ENCODE peak calls at places on chromosomes 13 and 19, in five cellular contexts. J, G, X, I and B are unnamed samples.

GRCh38 chr13:51619614-51620013 is 35.4 kb downstream of the WDFY2 start:
- DNase-seq in J (no peak), G (no peak), X (no peak), I (no peak), B (no peak)

GRCh38 chr13:30314562-30314961 is 7.2 kb upstream of the KATNAL1 start:
- DNase-seq in J (no peak), G (no peak), X (no peak), I (no peak), B (no peak)

GRCh38 chr13:32537580-32538233 is 888 bp downstream of the N4BP2L2 start:
- DNase-seq in J (peak; percentile 51), G (peak; percentile 26), X (no peak), I (no peak), B (no peak)

GRCh38 chr13:77510156-77510555 is 25.4 kb upstream of the SCEL start:
- DNase-seq in J (no peak), G (no peak), X (no peak), I (no peak), B (no peak)

GRCh38 chr13:94825507-94825906 is 113.2 kb upstream of the SOX21 start:
- DNase-seq in J (no peak), G (peak; percentile 33), X (no peak), I (no peak), B (no peak)

GRCh38 chr13:32150794-32151193 is 119.2 kb downstream of the FRY start:
- DNase-seq in J (no peak), G (no peak), X (no peak), I (no peak), B (peak; percentile 90)

GRCh38 chr19:3670796-3671679 is 29.2 kb downstream of the PIP5K1C start:
- DNase-seq in J (peak; percentile 88), G (peak; percentile 30), X (no peak), I (no peak), B (no peak)

GRCh38 chr13:30159446-30159839 is 147.9 kb downstream of the KATNAL1 start:
- DNase-seq in J (no peak), G (no peak), X (no peak), I (no peak), B (no peak)

GRCh38 chr13:63351081-63351480 is 1935.4 kb upstream of the PCDH20 start:
- DNase-seq in J (no peak), G (no peak), X (no peak), I (no peak), B (no peak)

GRCh38 chr13:113298001-113298945 is 1.2 kb downstream of the LAMP1 start:
- DNase-seq in J (peak; percentile 70), G (no peak), X (no peak), I (no peak), B (no peak)

GRCh38 chr19:35714601-35715354 is 3.0 kb upstream of the KMT2B start:
- DNase-seq in J (no peak), G (no peak), X (no peak), I (no peak), B (no peak)

GRCh38 chr13:33017410-33017929 is 1.2 kb downstream of the KL start:
- DNase-seq in J (peak; percentile 2), G (peak; percentile 59), X (peak; percentile 65), I (peak; percentile 5), B (no peak)

GRCh38 chr13:25172303-25172630 is 179 bp upstream of the AMER2 start:
- DNase-seq in J (no peak), G (no peak), X (no peak), I (no peak), B (no peak)

GRCh38 chr19:50898018-50898417 is 13.2 kb downstream of the KLK4 start:
- DNase-seq in J (no peak), G (no peak), X (no peak), I (no peak), B (no peak)

GRCh38 chr13:48944221-48944620 is 31.5 kb upstream of the FNDC3A start:
- DNase-seq in J (no peak), G (no peak), X (no peak), I (no peak), B (no peak)

GRCh38 chr13:105346141-105346766 is 1189.2 kb downstream of the EFNB2 start:
- DNase-seq in J (no peak), G (no peak), X (no peak), I (no peak), B (no peak)

GRCh38 chr13:99658266-99658991 is 157.2 kb downstream of the TM9SF2 start:
- DNase-seq in J (peak; percentile 5), G (peak; percentile 65), X (no peak), I (no peak), B (no peak)

GRCh38 chr13:44335463-44335862 is 38.2 kb upstream of the SERP2 start:
- DNase-seq in J (peak; percentile 46), G (no peak), X (no peak), I (no peak), B (peak; percentile 52)

GRCh38 chr13:73835138-73835721 is 299.0 kb downstream of the KLF12 start:
- DNase-seq in J (peak; percentile 31), G (no peak), X (peak; percentile 30), I (no peak), B (no peak)

GRCh38 chr13:91133941-91134772 is 213.3 kb upstream of the MIR17HG start:
- DNase-seq in J (peak; percentile 88), G (peak; percentile 42), X (no peak), I (peak; percentile 27), B (no peak)

GRCh38 chr13:28718538-28719226 is at the start of gene SLC46A3:
- DNase-seq in J (peak; percentile 83), G (peak; percentile 92), X (peak; percentile 88), I (peak; percentile 52), B (peak; percentile 98)

GRCh38 chr13:20161275-20161950 is 561 bp upstream of the GJA3 start:
- DNase-seq in J (no peak), G (no peak), X (no peak), I (no peak), B (peak; percentile 52)

GRCh38 chr19:46607441-46607841 is 6.3 kb downstream of the CALM3 start:
- DNase-seq in J (no peak), G (no peak), X (no peak), I (no peak), B (no peak)

GRCh38 chr13:113118328-113119021 is 4.1 kb upstream of the F10 start:
- DNase-seq in J (no peak), G (peak; percentile 19), X (no peak), I (no peak), B (peak; percentile 71)

DNA sequence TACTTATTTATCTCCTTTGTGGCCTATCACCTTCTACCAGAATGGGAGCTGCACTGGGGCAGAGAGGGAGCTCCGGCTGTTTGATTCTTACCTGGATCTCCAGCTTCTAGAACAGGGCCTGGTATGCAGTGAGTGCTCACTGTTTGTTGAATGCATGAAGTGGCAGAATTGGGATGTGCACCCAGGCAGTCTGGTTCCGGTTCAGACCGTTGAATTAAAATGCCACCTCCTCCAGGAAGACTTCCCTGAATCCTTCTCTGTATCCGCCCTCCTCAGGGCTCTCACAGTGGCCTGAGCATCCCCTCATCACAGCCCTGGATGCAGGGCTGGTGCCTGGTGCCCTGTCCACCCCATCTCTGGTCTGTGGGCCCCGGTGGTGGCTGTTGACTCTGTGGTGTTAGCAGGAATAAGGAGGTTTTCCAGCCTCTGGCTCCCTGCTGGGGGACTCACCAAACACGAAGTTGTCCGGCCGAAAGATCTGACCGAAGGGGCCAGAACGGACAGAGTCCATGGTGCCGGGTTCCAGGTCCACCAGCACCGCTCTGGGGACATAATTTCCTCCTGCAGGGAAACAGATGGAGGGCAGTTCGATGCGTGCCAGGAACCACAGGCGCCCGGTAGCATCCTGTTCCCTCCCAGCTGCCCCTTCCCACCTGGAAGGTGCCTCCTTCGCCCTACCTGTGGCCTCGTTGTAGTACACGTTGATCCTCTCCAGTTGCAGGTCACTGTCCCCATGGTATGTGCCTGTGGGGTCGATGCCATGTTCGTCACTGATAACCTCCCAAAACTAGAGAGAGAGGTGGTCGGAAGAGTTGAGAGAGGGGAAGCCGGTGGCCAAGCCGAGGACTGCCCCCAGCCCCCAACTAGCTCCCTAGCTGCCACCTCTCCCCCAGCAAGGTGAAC is 1.0 kb downstream of the TUBB4A start:
- DNase-seq in J (no peak), G (no peak), X (no peak), I (no peak), B (no peak)
- H3K4me3 ChIP-seq in J (no peak overlapping the region), G (peak overlapping the region; percentile 54), X (no peak overlapping the region), I (no peak overlapping the region), B (peak overlapping the region; percentile 37)

DNA sequence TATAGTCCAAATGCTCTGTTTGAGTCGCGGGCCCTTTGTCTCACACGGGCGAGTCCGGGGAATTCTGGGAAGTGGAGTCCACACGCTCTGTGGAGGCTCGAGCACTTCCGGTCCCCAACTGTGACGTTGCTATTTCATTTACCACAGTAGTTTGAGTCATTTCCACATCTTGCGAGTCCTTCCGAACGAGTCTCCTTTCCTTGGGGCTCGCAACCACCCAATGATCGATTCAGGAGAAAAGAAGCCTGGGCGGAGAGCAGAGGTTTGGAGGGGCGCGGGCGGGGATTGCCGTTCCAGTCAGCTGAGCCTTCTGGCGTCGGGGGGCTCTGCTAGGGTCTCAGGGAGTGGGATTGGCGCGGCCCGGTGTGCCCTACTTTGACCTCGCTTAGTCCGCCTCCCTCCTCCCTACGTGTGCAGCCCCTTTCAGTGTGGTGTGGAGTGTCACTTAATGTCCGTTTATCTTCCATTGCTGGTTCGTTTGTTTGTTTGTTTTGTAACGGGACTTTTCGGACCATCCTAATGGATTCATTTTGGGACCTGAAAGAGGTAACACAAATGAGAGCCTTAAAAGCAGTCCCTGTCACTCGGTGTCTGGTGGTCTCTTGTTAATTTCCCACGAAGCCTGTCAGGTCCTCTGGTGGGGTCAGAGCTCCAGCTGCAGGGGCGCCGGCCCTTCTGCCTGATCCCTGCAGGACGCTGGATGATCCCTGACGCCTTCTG is at the start of gene ZNF222:
- DNase-seq in J (peak; percentile 92), G (peak; percentile 83), X (peak; percentile 68), I (peak; percentile 43), B (no peak)
- H3K27ac ChIP-seq in J (peak within 1 kb of the TSS; percentile 86), G (peak within 1 kb of the TSS; percentile 68), X (peak within 1 kb of the TSS; percentile 69), I (peak within 1 kb of the TSS; percentile 83), B (no peak within 1 kb of the TSS)

DNA sequence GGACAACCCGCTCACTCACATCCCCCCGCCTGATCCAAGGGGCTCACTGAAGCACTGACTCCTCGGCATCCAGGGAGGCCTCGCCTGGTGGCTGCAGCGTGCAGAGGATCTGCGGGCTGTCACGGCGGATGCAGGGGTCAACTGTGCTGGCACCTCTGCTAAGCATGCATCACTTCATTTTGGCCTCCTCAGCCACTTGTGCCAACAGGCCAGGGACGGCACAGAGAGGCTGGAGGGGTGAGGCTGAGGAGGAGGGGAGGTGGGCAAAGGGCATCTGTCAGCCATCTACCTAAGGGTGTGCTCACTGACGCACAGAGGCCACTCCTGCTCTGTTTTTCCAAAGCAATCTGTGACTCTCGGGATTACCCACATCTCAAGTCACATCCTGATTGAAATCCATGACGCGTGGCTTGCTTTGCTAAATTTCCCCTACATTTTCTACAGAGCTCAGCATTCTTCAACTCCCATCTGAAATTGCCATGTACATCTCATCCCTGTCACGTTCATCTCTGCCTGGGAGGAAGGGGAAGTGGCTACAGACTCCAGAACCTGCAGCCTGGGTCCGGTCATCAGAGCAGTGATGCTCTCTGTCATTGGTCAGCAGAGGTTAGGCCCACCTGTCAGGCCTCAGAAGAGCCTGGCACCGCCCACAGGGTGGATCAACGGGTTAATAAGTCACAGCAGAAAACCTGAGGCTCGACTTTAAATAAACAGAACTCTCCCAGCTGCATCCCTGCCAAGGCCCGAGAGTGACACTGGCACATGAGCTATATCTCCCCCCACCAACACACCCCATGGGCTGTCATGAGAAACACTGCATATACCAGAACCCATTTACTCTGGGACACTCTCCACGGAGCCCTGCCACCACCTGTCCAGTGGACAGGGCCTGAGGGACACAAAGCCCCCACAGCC is 17.6 kb downstream of the ELL start:
- DNase-seq in J (no peak), G (peak; percentile 51), X (no peak), I (no peak), B (no peak)
- TF ChIP-seq POLR2AphosphoS5 in J (no peak), G (no peak), X (no peak), I (no peak), B (no peak)

DNA sequence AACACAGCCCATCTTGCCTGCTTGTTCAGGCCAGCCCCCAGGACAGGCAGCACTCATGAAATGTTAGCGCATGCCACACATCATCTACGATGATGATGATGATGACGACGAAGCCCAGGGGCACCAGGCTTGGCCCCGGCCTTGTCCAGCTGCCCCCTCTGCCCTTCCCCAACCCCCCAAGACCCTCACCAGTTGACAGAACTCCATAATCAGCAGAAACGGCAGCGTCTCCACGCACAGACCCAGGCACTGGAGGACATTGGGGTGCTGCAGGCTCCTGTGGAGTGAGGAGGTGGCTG is 9.0 kb downstream of the LMTK3 start:
- DNase-seq in J (no peak), G (no peak), X (no peak), I (no peak), B (no peak)
- H3K4me3 ChIP-seq in J (peak overlapping the region; percentile 51), G (peak overlapping the region; percentile 41), X (no peak overlapping the region), I (peak overlapping the region; percentile 40), B (no peak overlapping the region)